ENCODE peak calls at places on chromosome 1, in five cellular contexts. One of them, this sample, is unnamed.

GRCh38 chr1:223714849-223715709 is 2.7 kb downstream of the CAPN2 start:
- DNase-seq in GM23248: peak
- DNase-seq in HCT116: peak
- DNase-seq in MM.1S: no peak
- DNase-seq in neural progenitor cell: peak
- DNase-seq in this sample: peak

GRCh38 chr1:221141606-221142285 is 262.5 kb downstream of the HLX start:
- DNase-seq in HCT116: no peak
- DNase-seq in neural progenitor cell: peak
- DNase-seq in MM.1S: no peak
- DNase-seq in GM23248: no peak
- DNase-seq in this sample: no peak

GRCh38 chr1:116878804-116879477 is 30.8 kb upstream of the PTGFRN start:
- DNase-seq in GM23248: peak
- DNase-seq in neural progenitor cell: peak
- DNase-seq in HCT116: peak
- DNase-seq in MM.1S: no peak
- DNase-seq in this sample: peak

GRCh38 chr1:112673589-112674439 is 645 bp upstream of the MOV10 start:
- DNase-seq in neural progenitor cell: peak
- DNase-seq in GM23248: peak
- DNase-seq in MM.1S: peak
- DNase-seq in HCT116: peak
- DNase-seq in this sample: peak

GRCh38 chr1:71307451-71307850 is 226.6 kb upstream of the ZRANB2 start:
- DNase-seq in neural progenitor cell: no peak
- DNase-seq in MM.1S: peak
- DNase-seq in GM23248: peak
- DNase-seq in HCT116: no peak
- DNase-seq in this sample: peak

GRCh38 chr1:173476664-173477285 is 360 bp upstream of the PRDX6 start:
- DNase-seq in GM23248: peak
- DNase-seq in MM.1S: peak
- DNase-seq in neural progenitor cell: peak
- DNase-seq in HCT116: peak
- DNase-seq in this sample: peak

GRCh38 chr1:229409616-229410369 is 24.1 kb downstream of the ACTA1 start:
- DNase-seq in MM.1S: no peak
- DNase-seq in HCT116: no peak
- DNase-seq in neural progenitor cell: peak
- DNase-seq in GM23248: peak
- DNase-seq in this sample: no peak

GRCh38 chr1:52920791-52921291 is 699 bp downstream of the ECHDC2 start:
- DNase-seq in neural progenitor cell: no peak
- DNase-seq in HCT116: no peak
- DNase-seq in GM23248: peak
- DNase-seq in MM.1S: no peak
- DNase-seq in this sample: peak

GRCh38 chr1:211478376-211478775 is 13.6 kb downstream of the RD3 start:
- DNase-seq in MM.1S: no peak
- DNase-seq in GM23248: no peak
- DNase-seq in HCT116: no peak
- DNase-seq in neural progenitor cell: no peak
- DNase-seq in this sample: no peak

GRCh38 chr1:211479624-211480023 is 12.3 kb downstream of the RD3 start:
- DNase-seq in MM.1S: no peak
- DNase-seq in GM23248: no peak
- DNase-seq in HCT116: no peak
- DNase-seq in neural progenitor cell: no peak
- DNase-seq in this sample: no peak

GRCh38 chr1:211480941-211481545 is 10.9 kb downstream of the RD3 start:
- DNase-seq in neural progenitor cell: no peak
- DNase-seq in MM.1S: no peak
- DNase-seq in HCT116: no peak
- DNase-seq in GM23248: no peak
- DNase-seq in this sample: no peak

GRCh38 chr1:211476200-211476849 is 15.6 kb downstream of the RD3 start:
- DNase-seq in HCT116: peak
- DNase-seq in MM.1S: peak
- DNase-seq in neural progenitor cell: peak
- DNase-seq in GM23248: peak
- DNase-seq in this sample: peak

DNA sequence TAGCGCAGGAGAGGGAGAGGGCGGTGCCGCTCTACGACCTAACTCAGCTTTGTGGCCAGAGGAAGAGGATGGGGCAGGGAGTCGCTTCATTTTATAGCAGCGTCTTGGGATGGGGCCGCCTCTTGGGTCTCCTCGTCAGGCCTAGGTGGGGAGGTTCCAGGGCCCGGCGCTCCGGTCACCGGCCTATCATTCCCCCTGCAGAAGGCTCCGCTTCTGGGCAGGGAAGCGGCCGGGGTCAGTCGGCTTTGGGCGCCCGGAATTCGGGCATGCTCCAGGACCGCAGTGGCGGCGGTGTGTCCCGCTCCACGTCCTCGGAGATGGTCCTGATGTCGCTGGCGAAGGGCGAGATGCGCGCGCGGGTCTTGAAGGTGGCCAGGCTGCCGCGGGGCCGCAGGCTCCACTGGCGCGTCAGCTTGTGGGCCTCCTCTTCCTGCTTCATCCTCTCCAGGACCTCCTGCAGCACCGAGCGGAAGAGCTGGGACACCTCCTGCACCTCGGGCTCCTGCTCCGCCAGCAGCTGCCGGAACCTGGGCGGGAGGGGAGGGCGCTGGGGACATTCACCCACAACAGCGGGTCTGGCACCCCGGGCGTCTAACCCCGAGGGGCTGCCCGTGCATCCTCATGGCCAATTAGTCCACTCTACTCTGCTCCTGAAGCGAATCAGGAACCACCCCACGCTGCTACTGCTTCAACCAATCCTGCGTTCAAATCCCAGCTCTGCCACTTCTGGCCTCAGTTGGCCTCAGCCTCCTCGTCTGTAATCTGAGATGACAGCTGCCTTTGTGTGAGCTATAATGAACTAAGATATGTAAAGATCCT is 13.0 kb downstream of the RD3 start:
- DNase-seq in MM.1S: no peak
- DNase-seq in GM23248: no peak
- DNase-seq in HCT116: no peak
- DNase-seq in neural progenitor cell: no peak
- DNase-seq in this sample: no peak
- TF ChIP-seq EZH2 in MM.1S: no peak
- TF ChIP-seq EZH2 in GM23248: peak
- TF ChIP-seq EZH2 in HCT116: no peak
- TF ChIP-seq EZH2 in neural progenitor cell: no peak
- TF ChIP-seq EZH2 in this sample: no peak

DNA sequence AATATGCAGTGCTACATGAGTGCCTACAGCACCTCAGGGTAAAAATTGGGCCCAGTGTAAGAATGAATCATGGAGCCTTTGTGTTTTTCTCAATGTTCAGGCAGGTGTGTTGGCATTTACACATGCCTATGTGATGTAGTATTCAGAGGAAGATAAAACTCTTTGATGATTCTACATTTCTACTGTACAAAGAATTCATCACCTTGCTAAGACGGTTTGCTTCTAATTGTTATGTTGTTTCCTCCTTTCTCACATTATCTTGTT is 867.3 kb downstream of the TTLL7 start:
- DNase-seq in neural progenitor cell: no peak
- DNase-seq in HCT116: no peak
- DNase-seq in MM.1S: no peak
- DNase-seq in GM23248: no peak
- DNase-seq in this sample: no peak
- H3K9ac ChIP-seq in neural progenitor cell: no peak
- H3K9ac ChIP-seq in HCT116: no peak
- H3K9ac ChIP-seq in MM.1S: no peak
- H3K9ac ChIP-seq in GM23248: no peak
- H3K9ac ChIP-seq in this sample: no peak

DNA sequence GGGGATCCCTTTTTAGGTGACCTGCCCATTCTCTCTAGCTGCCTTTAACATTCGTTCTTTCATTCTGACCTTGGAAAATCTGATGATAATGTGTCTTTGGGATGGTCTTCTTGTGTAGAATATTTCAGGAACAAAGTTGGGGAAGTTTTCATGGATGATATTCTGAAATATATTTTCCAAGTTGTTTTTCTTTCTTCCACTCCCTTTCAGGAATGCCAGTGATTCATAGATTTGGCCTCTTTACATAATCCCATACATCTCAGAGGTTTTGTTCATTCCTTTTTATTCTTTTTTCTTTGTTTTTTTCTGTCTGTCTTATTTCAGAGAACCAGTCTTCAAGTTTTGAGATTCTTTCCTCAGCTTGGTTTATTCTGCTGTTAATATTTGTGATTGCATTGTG is 13.9 kb upstream of the SCMH1 start:
- DNase-seq in GM23248: peak
- DNase-seq in neural progenitor cell: no peak
- DNase-seq in MM.1S: no peak
- DNase-seq in HCT116: no peak
- DNase-seq in this sample: peak
- TF ChIP-seq EZH2phosphoT487 in GM23248: no peak
- TF ChIP-seq EZH2phosphoT487 in neural progenitor cell: no peak
- TF ChIP-seq EZH2phosphoT487 in MM.1S: no peak
- TF ChIP-seq EZH2phosphoT487 in HCT116: no peak
- TF ChIP-seq EZH2phosphoT487 in this sample: no peak

DNA sequence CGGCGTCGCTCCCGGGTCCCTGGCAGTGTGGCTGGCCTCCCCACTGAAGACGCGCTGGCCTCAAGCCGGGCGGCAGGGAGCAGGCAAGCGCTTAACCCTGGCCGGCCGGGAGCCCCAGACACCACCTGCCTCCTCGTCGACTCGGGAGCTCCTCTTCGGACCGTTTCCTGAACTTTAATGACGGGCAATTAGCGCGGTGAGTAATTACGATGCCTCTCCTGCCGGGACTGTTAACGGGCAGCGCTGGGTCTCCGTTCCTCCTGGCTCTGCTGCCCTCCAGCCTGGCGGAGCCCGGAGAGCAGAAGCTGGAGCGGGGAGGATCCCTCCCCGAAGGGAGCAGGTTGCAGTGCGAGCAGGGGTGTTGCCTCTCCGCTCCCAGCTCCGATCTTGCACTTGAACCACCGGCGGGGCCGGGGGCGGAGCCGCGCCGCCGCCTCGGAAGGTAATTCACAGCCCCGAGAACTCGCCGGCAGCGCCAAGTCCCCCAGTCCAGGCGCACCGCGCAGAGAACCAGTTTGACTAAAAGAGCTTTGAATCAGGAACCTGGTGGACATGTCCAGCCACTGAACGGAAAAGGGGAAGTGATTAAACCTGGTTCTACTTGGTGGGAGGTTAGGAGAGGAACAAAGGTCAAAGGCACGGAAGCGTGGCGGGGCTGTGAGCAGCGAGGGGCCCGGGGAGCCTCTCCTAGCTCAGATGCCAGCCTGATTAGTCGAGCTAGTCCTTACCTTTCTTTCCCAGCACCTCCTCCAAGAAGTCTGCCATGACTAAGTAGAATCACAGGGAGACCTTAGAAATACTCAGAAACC is 18.3 kb upstream of the PLEKHA6 start:
- DNase-seq in HCT116: no peak
- DNase-seq in MM.1S: peak
- DNase-seq in neural progenitor cell: peak
- DNase-seq in GM23248: peak
- DNase-seq in this sample: peak
- TF ChIP-seq EZH2 in HCT116: no peak
- TF ChIP-seq EZH2 in MM.1S: no peak
- TF ChIP-seq EZH2 in neural progenitor cell: peak
- TF ChIP-seq EZH2 in GM23248: peak
- TF ChIP-seq EZH2 in this sample: no peak